ENCODE peak calls at places on chromosomes 7 and 10, in ten cellular contexts. K, G, Z, O, M, E, J, S, Y and R are unnamed samples.

GRCh38 chr7:30988346-30989005 is 24.7 kb downstream of the GHRHR start:
- DNase-seq in S (no peak), K (no peak), Y (peak), E (peak), G (peak), J (no peak), O (peak), Z (peak), M (peak), R (peak)

GRCh38 chr7:101754432-101755159 is 62.8 kb upstream of the CUX1 start:
- DNase-seq in J (no peak), O (no peak), M (peak), Z (no peak), S (peak), Y (peak), E (peak), G (no peak), K (peak), R (peak)

GRCh38 chr10:98684019-98684899 is 237.5 kb upstream of the HPS1 start:
- DNase-seq in K (no peak), J (no peak), M (no peak), G (no peak), E (no peak), S (peak), Z (no peak), O (no peak), Y (no peak), R (no peak)

GRCh38 chr10:71771821-71772617 is 1.3 kb downstream of the VSIR start:
- DNase-seq in G (peak), Y (peak), O (no peak), M (peak), E (peak), K (peak), Z (peak), S (peak), J (no peak), R (peak)

GRCh38 chr10:78276139-78276538 is 242.5 kb downstream of the RPS24 start:
- DNase-seq in K (no peak), J (no peak), E (no peak), G (no peak), S (no peak), M (no peak), O (no peak), Y (no peak), Z (no peak), R (no peak)

GRCh38 chr10:61633665-61634064 is 29.1 kb upstream of the CABCOCO1 start:
- DNase-seq in S (peak), K (peak), Z (no peak), J (no peak), O (no peak), E (no peak), Y (peak), G (no peak), M (peak), R (no peak)

GRCh38 chr10:90635111-90635798 is 222.6 kb downstream of the HTR7 start:
- DNase-seq in Y (no peak), Z (no peak), O (peak), S (no peak), K (no peak), E (no peak), M (no peak), J (no peak), G (no peak), R (no peak)

GRCh38 chr7:192701-193536 is 548 bp downstream of the FAM20C start:
- DNase-seq in J (no peak), M (no peak), G (no peak), Y (peak), E (peak), Z (peak), S (no peak), O (no peak), K (peak), R (peak)

GRCh38 chr10:97686301-97686961 is 610 bp downstream of the AVPI1 start:
- DNase-seq in G (no peak), E (peak), K (no peak), S (no peak), Z (no peak), Y (peak), J (no peak), O (no peak), M (no peak), R (no peak)

GRCh38 chr7:16529697-16530096 is 3.1 kb downstream of the LRRC72 start:
- DNase-seq in S (no peak), J (no peak), E (no peak), K (no peak), M (no peak), Y (no peak), O (no peak), Z (no peak), G (no peak), R (no peak)

GRCh38 chr10:112161757-112162518 is 21.6 kb downstream of the GPAM start:
- DNase-seq in Z (no peak), G (no peak), Y (no peak), O (no peak), J (no peak), E (no peak), S (no peak), M (no peak), K (no peak), R (no peak)

GRCh38 chr7:22658031-22658430 is 69.0 kb upstream of the IL6 start:
- DNase-seq in J (no peak), S (no peak), E (no peak), Y (no peak), M (no peak), K (no peak), G (no peak), Z (no peak), O (no peak), R (no peak)
- H3K4me2 ChIP-seq in J (no peak), S (no peak), E (no peak), Y (no peak), M (no peak), K (no peak), G (no peak), Z (no peak), O (no peak), R (no peak)

GRCh38 chr7:111736475-111736874 is 174.2 kb upstream of the IMMP2L start:
- DNase-seq in O (no peak), Z (no peak), J (no peak), M (peak), K (peak), S (no peak), G (no peak), E (no peak), Y (peak), R (peak)
- H3K4me2 ChIP-seq in O (no peak), Z (no peak), J (no peak), M (peak), K (no peak), S (no peak), G (no peak), E (no peak), Y (no peak), R (peak)

DNA sequence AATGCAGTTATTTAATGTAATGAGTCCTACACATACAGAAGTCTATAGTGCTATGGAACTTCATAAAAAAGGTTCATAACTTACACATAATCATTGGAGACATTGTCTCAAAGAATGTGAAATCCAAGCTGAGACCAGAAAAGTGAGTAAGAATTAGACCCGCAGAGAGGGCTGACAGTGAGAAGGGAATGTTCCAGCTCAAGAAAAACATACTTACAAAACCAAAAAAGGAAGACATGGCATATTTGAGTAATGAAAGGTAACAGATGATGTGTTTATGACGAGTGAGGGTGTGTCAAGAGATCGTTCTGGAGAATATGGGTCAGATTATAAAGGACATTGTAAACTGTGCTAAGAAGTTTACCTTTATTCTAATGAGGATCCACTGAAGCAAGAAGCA is 566.5 kb downstream of the ATRNL1 start:
- DNase-seq in G (no peak), O (no peak), M (no peak), Z (no peak), Y (no peak), J (no peak), E (no peak), S (peak), K (no peak), R (no peak)
- H3K4me2 ChIP-seq in G (no peak), O (no peak), M (no peak), Z (no peak), Y (no peak), J (no peak), E (no peak), S (no peak), K (no peak), R (no peak)

GRCh38 chr7:7869036-7869435 is 99.6 kb upstream of the GLCCI1 start:
- DNase-seq in E (no peak), J (no peak), G (no peak), O (no peak), Z (peak), Y (no peak), K (no peak), S (no peak), M (no peak), R (no peak)
- H3K4me2 ChIP-seq in E (no peak), J (no peak), G (no peak), O (no peak), Z (no peak), Y (no peak), K (no peak), S (no peak), M (no peak), R (no peak)

GRCh38 chr10:119250641-119251314 is 43.4 kb downstream of the GRK5 start:
- DNase-seq in J (peak), G (no peak), E (peak), Z (peak), S (peak), O (no peak), M (peak), K (peak), Y (peak), R (peak)
- H3K4me2 ChIP-seq in J (peak), G (no peak), E (peak), Z (no peak), S (peak), O (peak), M (peak), K (peak), Y (peak), R (peak)

GRCh38 chr10:102649770-102650654 is 5.7 kb downstream of the TRIM8 start:
- DNase-seq in E (no peak), S (no peak), O (peak), K (no peak), G (no peak), M (no peak), Y (no peak), Z (peak), J (no peak), R (peak)
- H3K4me2 ChIP-seq in E (peak), S (peak), O (peak), K (peak), G (no peak), M (no peak), Y (peak), Z (no peak), J (no peak), R (peak)

GRCh38 chr7:135991322-135991721 is 14.2 kb upstream of the MTPN start:
- DNase-seq in O (no peak), Y (no peak), K (no peak), J (no peak), M (peak), G (peak), S (no peak), E (no peak), Z (no peak), R (no peak)
- H3K4me2 ChIP-seq in O (no peak), Y (no peak), K (no peak), J (peak), M (peak), G (peak), S (no peak), E (no peak), Z (no peak), R (no peak)

DNA sequence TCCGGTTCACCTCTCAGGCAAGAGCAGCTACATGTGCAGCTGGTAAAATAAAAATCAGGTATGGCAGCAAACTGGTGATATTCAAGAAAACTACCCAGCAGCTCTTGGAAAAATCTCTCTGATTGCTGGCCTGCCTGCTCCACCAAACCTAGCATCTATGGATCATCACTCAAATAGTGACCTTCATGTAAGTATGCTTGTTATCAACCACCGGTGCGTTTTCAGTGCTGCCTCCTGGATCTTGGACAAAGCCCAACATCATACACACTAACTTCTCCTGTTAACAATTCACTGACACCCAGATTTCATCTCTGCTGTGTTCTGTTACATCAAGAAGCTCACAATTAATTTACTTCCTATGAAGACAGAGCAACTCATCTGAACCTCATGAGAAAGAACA is 8.9 kb downstream of the CDK6 start:
- DNase-seq in S (no peak), Y (no peak), J (no peak), M (no peak), Z (no peak), O (no peak), E (peak), K (no peak), G (no peak), R (no peak)
- H3K4me2 ChIP-seq in S (no peak), Y (peak), J (no peak), M (no peak), Z (no peak), O (no peak), E (peak), K (peak), G (no peak), R (no peak)

GRCh38 chr10:120689766-120690539 is 161.2 kb upstream of the WDR11 start:
- DNase-seq in M (peak), J (no peak), K (no peak), O (no peak), Z (no peak), G (no peak), Y (peak), S (no peak), E (no peak), R (no peak)

GRCh38 chr10:120688928-120689327 is 162.2 kb upstream of the WDR11 start:
- DNase-seq in G (no peak), S (no peak), Z (peak), E (no peak), M (no peak), K (no peak), O (no peak), Y (peak), J (no peak), R (no peak)

GRCh38 chr10:120691623-120692022 is 159.5 kb upstream of the WDR11 start:
- DNase-seq in S (no peak), O (no peak), K (no peak), G (no peak), M (no peak), Z (no peak), E (no peak), J (no peak), Y (no peak), R (no peak)
- H3K4me2 ChIP-seq in S (no peak), O (no peak), K (no peak), G (peak), M (no peak), Z (no peak), E (peak), J (no peak), Y (peak), R (peak)